ENCODE peak calls at places on chromosomes 4 and X, in seven cellular contexts. U, T, O, M, E, G and W are unnamed samples.

GRCh38 chr4:138749303-138749702 is 266.3 kb upstream of the NOCT start:
- DNase-seq in U (no peak), T (no peak), O (no peak), M (peak; percentile 48), E (no peak), G (no peak), W (no peak)

GRCh38 chrX:137118136-137118535 is 84.3 kb upstream of the GPR101 start:
- DNase-seq in U (no peak), T (no peak), O (no peak), M (no peak), E (no peak), G (no peak), W (no peak)

GRCh38 chr4:176191974-176192373 is 3.4 kb downstream of the SPATA4 start:
- DNase-seq in U (no peak), T (no peak), O (no peak), M (peak; percentile 2), E (no peak), G (no peak), W (no peak)

GRCh38 chr4:114151-114550 is 10.2 kb upstream of the ZNF718 start:
- DNase-seq in U (no peak), T (no peak), O (no peak), M (no peak), E (no peak), G (no peak), W (no peak)

GRCh38 chrX:129932792-129933321 is 26.9 kb downstream of the UTP14A start:
- DNase-seq in U (peak; percentile 24), T (no peak), O (no peak), M (peak; percentile 17), E (peak; percentile 63), G (no peak), W (no peak)

GRCh38 chr4:141074098-141074878 is 59.0 kb downstream of the RNF150 start:
- DNase-seq in U (no peak), T (no peak), O (no peak), M (no peak), E (no peak), G (no peak), W (no peak)

GRCh38 chr4:7600247-7600646 is 165.5 kb upstream of the PSAPL1 start:
- DNase-seq in U (no peak), T (no peak), O (no peak), M (no peak), E (no peak), G (no peak), W (no peak)

GRCh38 chr4:99754756-99755155 is 61.9 kb upstream of the DAPP1 start:
- DNase-seq in U (no peak), T (no peak), O (no peak), M (no peak), E (no peak), G (no peak), W (no peak)

GRCh38 chr4:86256086-86256485 is 103.8 kb downstream of the MAPK10 start:
- DNase-seq in U (no peak), T (no peak), O (no peak), M (no peak), E (no peak), G (no peak), W (no peak)

GRCh38 chr4:10620935-10621488 is 63.6 kb downstream of the CLNK start:
- DNase-seq in U (no peak), T (no peak), O (no peak), M (no peak), E (no peak), G (no peak), W (no peak)

GRCh38 chr4:182019148-182019652 is 224.0 kb upstream of the TENM3 start:
- DNase-seq in U (no peak), T (no peak), O (no peak), M (no peak), E (no peak), G (no peak), W (no peak)

GRCh38 chr4:7651461-7651921 is 216.8 kb upstream of the PSAPL1 start:
- DNase-seq in U (no peak), T (no peak), O (no peak), M (no peak), E (no peak), G (peak; percentile 59), W (no peak)

GRCh38 chr4:87525636-87526035 is 3.5 kb downstream of the SPARCL1 start:
- DNase-seq in U (no peak), T (no peak), O (peak; percentile 48), M (peak; percentile 25), E (no peak), G (no peak), W (no peak)

GRCh38 chr4:8238515-8239053 is 31.0 kb upstream of the HTRA3 start:
- DNase-seq in U (no peak), T (no peak), O (no peak), M (no peak), E (peak; percentile 41), G (no peak), W (peak; percentile 44)

GRCh38 chrX:153779891-153780677 is 757 bp upstream of the SRPK3 start:
- DNase-seq in U (no peak), T (no peak), O (no peak), M (no peak), E (no peak), G (no peak), W (no peak)

GRCh38 chrX:17405225-17405969 is 30.4 kb downstream of the NHS start:
- DNase-seq in U (no peak), T (no peak), O (no peak), M (no peak), E (no peak), G (no peak), W (no peak)

GRCh38 chrX:80578518-80579105 is 158.4 kb downstream of the TENT5D start:
- DNase-seq in U (no peak), T (no peak), O (no peak), M (peak; percentile 47), E (peak; percentile 18), G (no peak), W (no peak)

GRCh38 chr4:183142566-183143545 is 43.8 kb downstream of the WWC2 start:
- DNase-seq in U (peak; percentile 72), T (no peak), O (peak; percentile 36), M (peak; percentile 90), E (no peak), G (peak; percentile 46), W (no peak)

GRCh38 chr4:52577285-52577968 is 81.7 kb downstream of the USP46 start:
- DNase-seq in U (no peak), T (no peak), O (no peak), M (peak; percentile 11), E (no peak), G (no peak), W (no peak)

DNA sequence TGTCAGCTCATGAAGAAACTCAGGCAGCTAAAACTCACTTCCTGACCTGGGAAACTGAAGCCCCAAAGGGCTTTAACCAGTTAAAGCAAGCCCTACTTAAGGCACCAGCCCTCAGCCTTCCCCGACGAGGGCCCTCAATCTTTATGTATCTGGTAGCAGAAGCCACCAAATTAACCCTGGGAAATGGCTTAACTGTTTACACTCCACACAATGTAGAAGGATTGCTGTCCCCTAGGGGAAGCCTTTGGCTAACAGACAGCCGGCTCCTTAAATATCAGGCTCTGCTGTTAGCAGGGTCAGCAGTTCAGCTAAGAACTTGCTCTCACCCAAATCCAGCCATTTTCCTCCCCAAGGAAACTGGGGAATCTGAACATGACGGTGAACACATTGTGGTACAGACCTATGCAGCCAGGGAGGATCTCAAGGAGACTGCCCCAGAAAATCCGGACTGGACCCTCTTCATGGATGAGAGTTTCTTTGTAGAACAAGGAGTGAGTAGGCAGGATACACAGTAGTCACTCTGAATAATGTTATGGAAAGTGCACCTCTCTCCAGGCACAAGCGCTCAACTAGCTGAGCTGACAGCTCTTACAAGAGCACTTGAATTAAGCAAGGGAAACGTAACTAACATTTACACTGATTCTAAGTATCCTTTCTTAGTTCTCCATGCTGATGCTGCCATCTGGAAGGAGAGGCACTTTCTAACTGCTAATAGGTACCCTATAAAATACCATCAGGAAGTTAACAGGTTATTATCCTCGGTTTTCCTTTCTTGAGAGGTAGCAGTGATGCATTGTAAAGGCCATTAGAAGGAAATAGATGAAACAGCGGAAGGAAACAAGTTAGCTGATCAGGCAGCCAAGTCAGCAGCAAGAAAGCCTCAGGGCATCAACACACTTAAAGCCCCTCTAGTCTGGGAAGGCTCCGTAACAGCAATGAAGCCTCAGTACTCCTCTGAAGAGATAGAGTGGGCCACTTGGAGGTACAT is 9.6 kb upstream of the NAF1 start:
- DNase-seq in U (no peak), T (no peak), O (no peak), M (no peak), E (no peak), G (no peak), W (no peak)
- TF ChIP-seq CTCF in U (no peak), T (no peak), O (no peak), M (no peak), E (no peak), G (no peak), W (no peak)

DNA sequence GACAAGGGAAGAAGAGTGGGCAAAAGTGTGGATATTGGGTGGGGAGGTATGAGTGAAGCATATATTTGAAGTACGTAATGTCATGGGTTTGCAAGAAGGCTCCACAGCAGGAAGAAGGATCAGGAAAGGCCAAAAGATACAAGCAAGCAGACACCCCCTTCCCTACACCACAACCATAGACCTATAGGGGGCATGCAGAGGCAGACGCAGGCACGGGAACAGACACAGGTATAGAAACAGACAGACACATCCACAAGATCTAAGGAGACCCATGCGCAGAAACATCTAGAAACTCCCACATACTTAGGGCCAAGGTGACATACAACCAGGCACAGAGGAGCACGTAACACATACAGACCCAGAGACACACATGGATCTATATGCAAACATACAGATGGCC is 14.3 kb downstream of the FGD1 start:
- DNase-seq in U (no peak), T (no peak), O (no peak), M (no peak), E (peak; percentile 23), G (no peak), W (no peak)
- TF ChIP-seq CTCF in U (no peak), T (no peak), O (no peak), M (peak; percentile 19), E (no peak), G (no peak), W (no peak)

GRCh38 chr4:84482564-84483563 is 16.2 kb downstream of the NKX6-1 start:
- DNase-seq in U (no peak), T (no peak), O (no peak), M (no peak), E (no peak), G (no peak), W (no peak)
- TF ChIP-seq CTCF in U (peak; percentile 40), T (no peak), O (no peak), M (peak; percentile 31), E (peak; percentile 35), G (no peak), W (peak; percentile 28)

DNA sequence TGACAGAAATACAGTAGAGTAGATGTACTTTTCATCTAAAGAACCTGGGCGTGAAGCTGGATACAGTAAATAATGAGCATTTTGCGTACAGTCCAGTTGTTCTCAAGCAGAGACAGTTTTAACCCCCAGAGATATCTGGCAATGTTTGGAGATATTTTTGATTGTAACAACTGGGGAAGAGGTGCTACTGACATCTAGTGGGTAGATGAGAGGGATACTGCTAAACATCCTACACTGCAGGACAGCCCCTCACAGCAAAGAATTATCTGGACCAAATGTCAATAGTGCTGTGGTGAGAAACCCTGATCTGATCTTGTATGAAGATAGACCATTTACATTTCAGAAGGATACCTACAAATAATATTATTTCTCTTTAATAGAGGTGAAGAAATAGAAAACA is 200.2 kb upstream of the FAM47A start:
- DNase-seq in U (no peak), T (no peak), O (no peak), M (peak; percentile 41), E (no peak), G (no peak), W (no peak)
- TF ChIP-seq CTCF in U (no peak), T (no peak), O (no peak), M (peak; percentile 57), E (no peak), G (no peak), W (peak; percentile 53)